ENCODE peak calls at places on chromosomes 4 and X, in four cellular contexts. One of them, this sample, is unnamed.

GRCh38 chrX:150842198-150842553 is 56.3 kb downstream of the CD99L2 start:
- DNase-seq in BJ: no peak
- DNase-seq in HL-60: peak
- DNase-seq in psoas muscle: no peak
- DNase-seq in this sample: no peak

GRCh38 chr4:104210420-104210819 is 284.3 kb downstream of the CXXC4 start:
- DNase-seq in psoas muscle: no peak
- DNase-seq in BJ: no peak
- DNase-seq in HL-60: no peak
- DNase-seq in this sample: no peak

GRCh38 chr4:109978704-109979103 is 66.0 kb downstream of the EGF start:
- DNase-seq in psoas muscle: no peak
- DNase-seq in HL-60: no peak
- DNase-seq in BJ: no peak
- DNase-seq in this sample: no peak

GRCh38 chrX:149145845-149146285 is 359.2 kb downstream of the IDS start:
- DNase-seq in HL-60: no peak
- DNase-seq in BJ: no peak
- DNase-seq in psoas muscle: no peak
- DNase-seq in this sample: no peak

GRCh38 chr4:10582059-10582686 is 102.4 kb downstream of the CLNK start:
- DNase-seq in BJ: no peak
- DNase-seq in psoas muscle: no peak
- DNase-seq in HL-60: peak
- DNase-seq in this sample: peak

GRCh38 chr4:33709247-33709646 is 2535.1 kb downstream of the ARAP2 start:
- DNase-seq in psoas muscle: no peak
- DNase-seq in HL-60: no peak
- DNase-seq in BJ: no peak
- DNase-seq in this sample: no peak

GRCh38 chr4:159864337-159864736 is 761.5 kb downstream of the RAPGEF2 start:
- DNase-seq in BJ: no peak
- DNase-seq in psoas muscle: no peak
- DNase-seq in HL-60: no peak
- DNase-seq in this sample: no peak

GRCh38 chrX:70479970-70480659 is 35.5 kb downstream of the DLG3 start:
- DNase-seq in psoas muscle: no peak
- DNase-seq in HL-60: no peak
- DNase-seq in BJ: no peak
- DNase-seq in this sample: peak

GRCh38 chr4:28686618-28687017 is 1826.0 kb downstream of the STIM2 start:
- DNase-seq in psoas muscle: no peak
- DNase-seq in BJ: no peak
- DNase-seq in HL-60: peak
- DNase-seq in this sample: peak

GRCh38 chrX:6382284-6382683 is 152.6 kb downstream of the VCX3A start:
- DNase-seq in HL-60: no peak
- DNase-seq in psoas muscle: no peak
- DNase-seq in BJ: no peak
- DNase-seq in this sample: no peak

GRCh38 chr4:2286904-2287593 is 25.1 kb upstream of the MXD4 start:
- DNase-seq in BJ: no peak
- DNase-seq in HL-60: no peak
- DNase-seq in psoas muscle: no peak
- DNase-seq in this sample: peak

GRCh38 chr4:78480286-78480685 is 71.3 kb upstream of the ANXA3 start:
- DNase-seq in BJ: no peak
- DNase-seq in HL-60: no peak
- DNase-seq in psoas muscle: no peak
- DNase-seq in this sample: no peak

GRCh38 chr4:118682928-118683327 is 2.3 kb upstream of the METTL14 start:
- DNase-seq in BJ: peak
- DNase-seq in HL-60: peak
- DNase-seq in psoas muscle: no peak
- DNase-seq in this sample: no peak

GRCh38 chrX:39008554-39008953 is 207.3 kb downstream of the MID1IP1 start:
- DNase-seq in BJ: no peak
- DNase-seq in psoas muscle: no peak
- DNase-seq in HL-60: peak
- DNase-seq in this sample: no peak

GRCh38 chrX:39848243-39848642 is 249.5 kb downstream of the BCOR start:
- DNase-seq in HL-60: no peak
- DNase-seq in BJ: no peak
- DNase-seq in psoas muscle: no peak
- DNase-seq in this sample: peak

GRCh38 chr4:110196206-110196870 is 2.1 kb downstream of the ELOVL6 start:
- DNase-seq in HL-60: no peak
- DNase-seq in psoas muscle: peak
- DNase-seq in BJ: no peak
- DNase-seq in this sample: no peak

GRCh38 chr4:52407545-52407944 is 251.6 kb downstream of the USP46 start:
- DNase-seq in psoas muscle: no peak
- DNase-seq in BJ: no peak
- DNase-seq in HL-60: no peak
- DNase-seq in this sample: no peak

GRCh38 chr4:67014592-67014991 is 530.7 kb downstream of the CENPC start:
- DNase-seq in BJ: no peak
- DNase-seq in psoas muscle: no peak
- DNase-seq in HL-60: no peak
- DNase-seq in this sample: no peak

GRCh38 chr4:27714073-27714472 is 853.4 kb downstream of the STIM2 start:
- DNase-seq in HL-60: no peak
- DNase-seq in psoas muscle: no peak
- DNase-seq in BJ: no peak
- DNase-seq in this sample: peak

GRCh38 chr4:3720461-3720860 is 45.7 kb upstream of the ADRA2C start:
- DNase-seq in BJ: no peak
- DNase-seq in HL-60: no peak
- DNase-seq in psoas muscle: no peak
- DNase-seq in this sample: peak

GRCh38 chr4:147388016-147388415 is 92.9 kb upstream of the EDNRA start:
- DNase-seq in psoas muscle: no peak
- DNase-seq in BJ: no peak
- DNase-seq in HL-60: no peak
- DNase-seq in this sample: no peak

GRCh38 chrX:31301941-31302340 is 230.1 kb upstream of the FTHL17 start:
- DNase-seq in psoas muscle: no peak
- DNase-seq in HL-60: no peak
- DNase-seq in BJ: no peak
- DNase-seq in this sample: no peak

GRCh38 chrX:71367396-71367795 is 1.2 kb downstream of the TAF1 start:
- DNase-seq in HL-60: no peak
- DNase-seq in psoas muscle: no peak
- DNase-seq in BJ: no peak
- DNase-seq in this sample: no peak

GRCh38 chrX:122220644-122221373 is 963.3 kb upstream of the GRIA3 start:
- DNase-seq in BJ: no peak
- DNase-seq in psoas muscle: no peak
- DNase-seq in HL-60: no peak
- DNase-seq in this sample: no peak

GRCh38 chr4:30719363-30720020 is 677 bp upstream of the PCDH7 start:
- DNase-seq in HL-60: no peak
- DNase-seq in BJ: no peak
- DNase-seq in psoas muscle: peak
- DNase-seq in this sample: no peak

GRCh38 chrX:43349363-43349762 is 306.7 kb upstream of the MAOA start:
- DNase-seq in HL-60: peak
- DNase-seq in psoas muscle: no peak
- DNase-seq in BJ: no peak
- DNase-seq in this sample: peak

GRCh38 chr4:1031346-1031745 is 19.9 kb downstream of the FGFRL1 start:
- DNase-seq in HL-60: no peak
- DNase-seq in BJ: no peak
- DNase-seq in psoas muscle: no peak
- DNase-seq in this sample: no peak

GRCh38 chr4:117400039-117400835 is 314.9 kb upstream of the TRAM1L1 start:
- DNase-seq in psoas muscle: no peak
- DNase-seq in BJ: peak
- DNase-seq in HL-60: no peak
- DNase-seq in this sample: no peak

GRCh38 chrX:51776851-51777250 is 33.6 kb downstream of the GSPT2 start:
- DNase-seq in psoas muscle: no peak
- DNase-seq in BJ: no peak
- DNase-seq in HL-60: no peak
- DNase-seq in this sample: no peak

GRCh38 chr4:150012851-150013360 is 65.3 kb upstream of the DCLK2 start:
- DNase-seq in psoas muscle: no peak
- DNase-seq in HL-60: no peak
- DNase-seq in BJ: no peak
- DNase-seq in this sample: no peak

GRCh38 chrX:134908235-134908834 is 82.5 kb upstream of the SMIM10 start:
- DNase-seq in BJ: no peak
- DNase-seq in psoas muscle: no peak
- DNase-seq in HL-60: no peak
- DNase-seq in this sample: no peak

GRCh38 chrX:154002215-154002719 is 17.4 kb downstream of the IRAK1 start:
- DNase-seq in psoas muscle: no peak
- DNase-seq in BJ: no peak
- DNase-seq in HL-60: peak
- DNase-seq in this sample: no peak

GRCh38 chr4:151226004-151226932 is 50.7 kb upstream of the PRSS48 start:
- DNase-seq in psoas muscle: no peak
- DNase-seq in BJ: peak
- DNase-seq in HL-60: no peak
- DNase-seq in this sample: no peak

GRCh38 chr4:104425003-104425402 is 69.7 kb downstream of the CXXC4 start:
- DNase-seq in psoas muscle: no peak
- DNase-seq in HL-60: no peak
- DNase-seq in BJ: no peak
- DNase-seq in this sample: no peak

GRCh38 chr4:67684839-67685531 is 16.0 kb downstream of the UBA6 start:
- DNase-seq in psoas muscle: no peak
- DNase-seq in HL-60: no peak
- DNase-seq in BJ: peak
- DNase-seq in this sample: no peak

GRCh38 chr4:23932935-23933334 is 43.1 kb upstream of the PPARGC1A start:
- DNase-seq in HL-60: no peak
- DNase-seq in psoas muscle: no peak
- DNase-seq in BJ: no peak
- DNase-seq in this sample: no peak

GRCh38 chr4:23934915-23935314 is 45.1 kb upstream of the PPARGC1A start:
- DNase-seq in BJ: peak
- DNase-seq in psoas muscle: peak
- DNase-seq in HL-60: no peak
- DNase-seq in this sample: no peak

GRCh38 chr4:23938796-23939195 is 48.9 kb upstream of the PPARGC1A start:
- DNase-seq in psoas muscle: no peak
- DNase-seq in HL-60: no peak
- DNase-seq in BJ: no peak
- DNase-seq in this sample: no peak

GRCh38 chr4:23934223-23934622 is 44.4 kb upstream of the PPARGC1A start:
- DNase-seq in BJ: no peak
- DNase-seq in psoas muscle: no peak
- DNase-seq in HL-60: no peak
- DNase-seq in this sample: no peak

DNA sequence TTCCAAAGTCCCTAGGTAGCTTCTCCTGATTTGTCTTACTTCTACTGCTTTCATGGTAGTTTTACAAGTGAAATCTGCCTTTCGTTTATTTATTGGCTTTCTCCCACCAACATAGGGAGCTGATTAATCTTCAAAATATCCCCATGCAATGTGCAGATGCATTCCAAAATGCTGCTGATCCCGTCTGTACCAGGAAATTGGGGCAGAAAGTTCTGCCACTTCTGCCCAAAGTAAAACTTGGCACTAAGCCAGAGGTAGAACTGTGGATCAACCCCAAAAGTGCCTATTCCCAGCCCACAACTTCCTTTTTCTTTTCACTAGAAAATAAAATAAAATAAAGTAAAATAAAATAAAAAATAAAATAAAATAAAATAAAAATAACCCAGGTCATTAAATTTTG is 47.3 kb upstream of the PPARGC1A start:
- DNase-seq in BJ: peak
- DNase-seq in HL-60: no peak
- DNase-seq in psoas muscle: no peak
- DNase-seq in this sample: no peak
- TF ChIP-seq CTCF in BJ: no peak
- TF ChIP-seq CTCF in HL-60: no peak
- TF ChIP-seq CTCF in psoas muscle: no peak
- TF ChIP-seq CTCF in this sample: no peak

DNA sequence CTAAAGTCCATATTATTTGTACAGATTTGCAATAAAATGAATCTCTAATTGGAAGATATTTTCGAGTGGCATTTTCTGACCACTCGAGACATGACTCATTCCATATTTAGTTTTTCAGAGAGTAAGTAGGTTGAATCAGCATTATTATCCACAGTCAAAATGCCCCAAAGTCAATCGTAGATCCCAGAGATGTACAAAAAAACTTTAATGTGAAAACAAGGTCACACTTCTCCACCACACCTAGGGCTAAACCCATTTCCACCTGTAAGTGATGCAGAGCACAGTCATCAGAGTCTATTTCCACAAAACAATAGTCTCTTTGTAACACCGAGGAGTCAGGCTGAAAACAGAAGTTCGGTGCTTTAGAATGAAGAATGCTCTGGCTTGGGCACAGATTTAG is 117.1 kb upstream of the TENM3 start:
- DNase-seq in psoas muscle: no peak
- DNase-seq in HL-60: no peak
- DNase-seq in BJ: no peak
- DNase-seq in this sample: no peak
- H3K4me3 ChIP-seq in psoas muscle: no peak
- H3K4me3 ChIP-seq in HL-60: no peak
- H3K4me3 ChIP-seq in BJ: no peak
- H3K4me3 ChIP-seq in this sample: no peak

GRCh38 chrX:103248553-103248952 is 6.4 kb downstream of the TCEAL8 start:
- DNase-seq in HL-60: no peak
- DNase-seq in psoas muscle: no peak
- DNase-seq in BJ: no peak
- DNase-seq in this sample: no peak
- TF ChIP-seq CTCF in HL-60: no peak
- TF ChIP-seq CTCF in psoas muscle: peak
- TF ChIP-seq CTCF in BJ: peak
- TF ChIP-seq CTCF in this sample: peak

DNA sequence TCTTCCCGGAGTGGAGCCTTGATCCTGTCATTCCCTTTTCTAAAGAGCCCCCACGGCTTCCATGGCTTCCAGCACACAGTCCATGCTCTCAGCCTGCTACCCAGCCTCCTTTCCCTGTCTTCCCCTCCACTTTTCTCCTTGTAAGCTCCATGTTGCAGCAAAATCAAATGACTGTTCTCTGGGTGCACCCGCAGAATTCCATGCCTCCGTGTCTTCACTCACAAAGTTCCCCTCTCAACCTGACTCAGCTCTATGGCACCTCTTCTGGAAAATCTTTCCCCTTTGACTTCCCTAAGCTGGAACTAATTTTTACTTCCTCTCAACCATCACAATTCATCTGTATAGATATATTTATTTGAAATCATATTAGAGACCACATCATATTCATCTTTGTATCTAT is 3.5 kb downstream of the SETD7 start:
- DNase-seq in BJ: no peak
- DNase-seq in HL-60: no peak
- DNase-seq in psoas muscle: no peak
- DNase-seq in this sample: no peak
- H3K4me3 ChIP-seq in BJ: no peak
- H3K4me3 ChIP-seq in HL-60: no peak
- H3K4me3 ChIP-seq in psoas muscle: peak
- H3K4me3 ChIP-seq in this sample: no peak

GRCh38 chr4:163003979-163004378 is 162.7 kb downstream of the NAF1 start:
- DNase-seq in BJ: no peak
- DNase-seq in HL-60: no peak
- DNase-seq in psoas muscle: no peak
- DNase-seq in this sample: no peak
- TF ChIP-seq CTCF in BJ: no peak
- TF ChIP-seq CTCF in HL-60: no peak
- TF ChIP-seq CTCF in psoas muscle: no peak
- TF ChIP-seq CTCF in this sample: no peak

This sample was measured in LNCaP clone FGC.